ENCODE peak calls at places on chromosomes 3 and 15, in five cellular contexts. One of them, this sample, is unnamed.

GRCh38 chr3:87969620-87970019 is 89.2 kb downstream of the CGGBP1 start:
- DNase-seq in T-helper 9 cell: no peak
- DNase-seq in COLO829: no peak
- DNase-seq in ELR: no peak
- DNase-seq in NCI-H2081: no peak
- DNase-seq in this sample: no peak

GRCh38 chr3:5160926-5161858 is 26.3 kb upstream of the EDEM1 start:
- DNase-seq in T-helper 9 cell: no peak
- DNase-seq in NCI-H2081: no peak
- DNase-seq in ELR: peak
- DNase-seq in COLO829: peak
- DNase-seq in this sample: peak

GRCh38 chr15:25684521-25685215 is 178.5 kb downstream of the ATP10A start:
- DNase-seq in ELR: no peak
- DNase-seq in COLO829: peak
- DNase-seq in NCI-H2081: no peak
- DNase-seq in T-helper 9 cell: no peak
- DNase-seq in this sample: no peak

GRCh38 chr3:66037330-66037985 is 1.3 kb downstream of the MAGI1 start:
- DNase-seq in NCI-H2081: peak
- DNase-seq in COLO829: no peak
- DNase-seq in T-helper 9 cell: no peak
- DNase-seq in ELR: peak
- DNase-seq in this sample: no peak

GRCh38 chr3:56222866-56223265 is 245.4 kb downstream of the ERC2 start:
- DNase-seq in NCI-H2081: no peak
- DNase-seq in COLO829: no peak
- DNase-seq in ELR: no peak
- DNase-seq in T-helper 9 cell: no peak
- DNase-seq in this sample: no peak

GRCh38 chr3:152910966-152911365 is 76.0 kb downstream of the P2RY1 start:
- DNase-seq in NCI-H2081: no peak
- DNase-seq in COLO829: no peak
- DNase-seq in T-helper 9 cell: no peak
- DNase-seq in ELR: no peak
- DNase-seq in this sample: no peak

GRCh38 chr3:38960953-38961622 is 90.7 kb downstream of the SCN11A start:
- DNase-seq in NCI-H2081: peak
- DNase-seq in T-helper 9 cell: peak
- DNase-seq in COLO829: peak
- DNase-seq in ELR: peak
- DNase-seq in this sample: no peak

GRCh38 chr3:67662733-67663132 is 8.3 kb upstream of the SUCLG2 start:
- DNase-seq in COLO829: no peak
- DNase-seq in NCI-H2081: no peak
- DNase-seq in T-helper 9 cell: no peak
- DNase-seq in ELR: no peak
- DNase-seq in this sample: no peak

GRCh38 chr3:80187981-80188380 is 420.2 kb upstream of the ROBO1 start:
- DNase-seq in T-helper 9 cell: no peak
- DNase-seq in COLO829: no peak
- DNase-seq in ELR: no peak
- DNase-seq in NCI-H2081: no peak
- DNase-seq in this sample: no peak

GRCh38 chr3:29203846-29204245 is 77.0 kb upstream of the RBMS3 start:
- DNase-seq in COLO829: no peak
- DNase-seq in T-helper 9 cell: no peak
- DNase-seq in NCI-H2081: no peak
- DNase-seq in ELR: peak
- DNase-seq in this sample: no peak

GRCh38 chr3:45688194-45688881 is 858 bp upstream of the SACM1L start:
- DNase-seq in COLO829: peak
- DNase-seq in NCI-H2081: peak
- DNase-seq in T-helper 9 cell: peak
- DNase-seq in ELR: peak
- DNase-seq in this sample: peak

GRCh38 chr3:124083990-124084389 is 92.1 kb upstream of the ROPN1 start:
- DNase-seq in T-helper 9 cell: no peak
- DNase-seq in NCI-H2081: no peak
- DNase-seq in COLO829: no peak
- DNase-seq in ELR: no peak
- DNase-seq in this sample: no peak

GRCh38 chr3:28915711-28916481 is 365.0 kb upstream of the RBMS3 start:
- DNase-seq in COLO829: peak
- DNase-seq in ELR: peak
- DNase-seq in T-helper 9 cell: no peak
- DNase-seq in NCI-H2081: peak
- DNase-seq in this sample: peak

GRCh38 chr3:168248383-168249047 is 152.8 kb upstream of the GOLIM4 start:
- DNase-seq in NCI-H2081: peak
- DNase-seq in ELR: peak
- DNase-seq in T-helper 9 cell: no peak
- DNase-seq in COLO829: no peak
- DNase-seq in this sample: no peak

GRCh38 chr3:66740260-66740659 is 239.4 kb upstream of the LRIG1 start:
- DNase-seq in ELR: no peak
- DNase-seq in T-helper 9 cell: no peak
- DNase-seq in NCI-H2081: no peak
- DNase-seq in COLO829: no peak
- DNase-seq in this sample: no peak

GRCh38 chr3:43072361-43072760 is 33.5 kb downstream of the POMGNT2 start:
- DNase-seq in T-helper 9 cell: no peak
- DNase-seq in NCI-H2081: no peak
- DNase-seq in COLO829: no peak
- DNase-seq in ELR: no peak
- DNase-seq in this sample: no peak

GRCh38 chr3:123834631-123835030 is 49.5 kb downstream of the MYLK start:
- DNase-seq in NCI-H2081: no peak
- DNase-seq in ELR: peak
- DNase-seq in T-helper 9 cell: no peak
- DNase-seq in COLO829: no peak
- DNase-seq in this sample: peak

GRCh38 chr15:67093146-67093874 is 27.9 kb downstream of the SMAD3 start:
- DNase-seq in T-helper 9 cell: no peak
- DNase-seq in COLO829: no peak
- DNase-seq in ELR: no peak
- DNase-seq in NCI-H2081: no peak
- DNase-seq in this sample: no peak

GRCh38 chr3:52299815-52300611 is 12.4 kb downstream of the GLYCTK start:
- DNase-seq in T-helper 9 cell: no peak
- DNase-seq in ELR: peak
- DNase-seq in COLO829: peak
- DNase-seq in NCI-H2081: peak
- DNase-seq in this sample: no peak

GRCh38 chr3:178084938-178085816 is 451.1 kb upstream of the KCNMB2 start:
- DNase-seq in COLO829: peak
- DNase-seq in ELR: no peak
- DNase-seq in T-helper 9 cell: peak
- DNase-seq in NCI-H2081: peak
- DNase-seq in this sample: no peak

GRCh38 chr3:72274511-72275295 is 489.8 kb upstream of the PROK2 start:
- DNase-seq in COLO829: peak
- DNase-seq in T-helper 9 cell: no peak
- DNase-seq in NCI-H2081: peak
- DNase-seq in ELR: peak
- DNase-seq in this sample: peak

GRCh38 chr15:89514596-89515406 is 18.4 kb upstream of the RHCG start:
- DNase-seq in COLO829: no peak
- DNase-seq in NCI-H2081: no peak
- DNase-seq in T-helper 9 cell: no peak
- DNase-seq in ELR: peak
- DNase-seq in this sample: no peak

GRCh38 chr3:122052968-122053367 is 2.2 kb upstream of the CD86 start:
- DNase-seq in ELR: no peak
- DNase-seq in T-helper 9 cell: no peak
- DNase-seq in COLO829: no peak
- DNase-seq in NCI-H2081: no peak
- DNase-seq in this sample: no peak

This sample was measured in T1000.